ENCODE peak calls at places on chromosomes 2 and 18, in ten cellular contexts. K is stimulated activated CD4-positive, alpha-beta T cell treated with anti-CD3 and anti-CD28 coated beads, Interleukin-15, amount 100 ng/mL, for 1 hour; G is AG08395; R is fibroblast of the conjunctiva; Z is NT2/D1; F is endothelial cell; Y is progenitor cell of endocrine pancreas; I is PC-9; A is sciatic nerve; H is OCI-M1. X is an unnamed sample.

GRCh38 chr2:219426534-219427136 is 8.0 kb upstream of the SPEG start:
- DNase-seq in Z (no peak), F (no peak), I (no peak), Y (no peak), R (no peak), K (no peak), G (no peak), A (no peak), H (no peak), X (no peak)

GRCh38 chr2:98869868-98870267 is 66.2 kb downstream of the CRACDL start:
- DNase-seq in K (no peak), Y (no peak), Z (no peak), G (no peak), F (no peak), I (peak; percentile 90), A (no peak), R (no peak), H (no peak), X (peak; percentile 74)

GRCh38 chr2:176129013-176129796 is at the start of gene HOXD8:
- DNase-seq in R (no peak), A (peak; percentile 78), Z (no peak), Y (no peak), G (peak; percentile 71), K (no peak), F (peak; percentile 74), H (no peak), I (peak; percentile 39), X (peak; percentile 19)

GRCh38 chr2:19876751-19877150 is 25.0 kb downstream of the TTC32 start:
- DNase-seq in I (no peak), G (no peak), H (no peak), K (no peak), F (no peak), A (no peak), Z (no peak), R (no peak), Y (no peak), X (no peak)

GRCh38 chr2:16394986-16395550 is 270.6 kb downstream of the CYRIA start:
- DNase-seq in A (no peak), G (no peak), Y (no peak), H (no peak), I (no peak), K (no peak), Z (no peak), R (no peak), F (no peak), X (no peak)

GRCh38 chr2:164911832-164912231 is 43.5 kb downstream of the SLC38A11 start:
- DNase-seq in K (no peak), R (no peak), F (no peak), G (no peak), A (no peak), H (no peak), I (no peak), Y (no peak), Z (no peak), X (peak; percentile 85)

GRCh38 chr18:31624892-31625640 is 33.4 kb downstream of the TTR start:
- DNase-seq in K (no peak), I (no peak), G (no peak), Y (no peak), H (peak; percentile 66), R (no peak), A (no peak), F (no peak), Z (no peak), X (no peak)

GRCh38 chr2:105143467-105144127 is 97.9 kb upstream of the GPR45 start:
- DNase-seq in F (peak; percentile 22), Y (peak; percentile 43), R (no peak), Z (no peak), I (no peak), A (no peak), G (no peak), K (peak; percentile 12), H (no peak), X (peak; percentile 75)

GRCh38 chr18:10142496-10143160 is 228.8 kb downstream of the VAPA start:
- DNase-seq in Z (no peak), H (no peak), G (peak; percentile 84), F (no peak), I (no peak), K (no peak), A (no peak), R (no peak), Y (no peak), X (no peak)

GRCh38 chr18:11324956-11325873 is 175.8 kb upstream of the PIEZO2 start:
- DNase-seq in K (no peak), Y (no peak), G (peak; percentile 65), F (no peak), I (no peak), A (no peak), Z (no peak), R (peak; percentile 46), H (peak; percentile 44), X (no peak)

GRCh38 chr2:239164281-239164871 is 236.4 kb downstream of the HDAC4 start:
- DNase-seq in Z (no peak), H (no peak), I (no peak), R (no peak), F (no peak), K (no peak), Y (no peak), A (peak; percentile 48), G (no peak), X (peak; percentile 13)

GRCh38 chr18:13446581-13447470 is 228.3 kb downstream of the LDLRAD4 start:
- DNase-seq in R (no peak), I (no peak), K (no peak), G (no peak), F (no peak), Z (no peak), H (no peak), Y (no peak), A (no peak), X (no peak)

GRCh38 chr2:157732596-157732995 is 103.9 kb upstream of the ACVR1C start:
- DNase-seq in I (no peak), Z (no peak), Y (no peak), H (no peak), A (no peak), R (no peak), F (no peak), K (no peak), G (peak; percentile 18), X (no peak)

GRCh38 chr2:11446733-11447248 is 19.2 kb downstream of the E2F6 start:
- DNase-seq in I (peak; percentile 23), Y (peak; percentile 56), Z (peak; percentile 71), F (peak; percentile 75), A (peak; percentile 63), G (peak; percentile 77), K (no peak), R (peak; percentile 55), H (peak; percentile 59), X (peak; percentile 74)

GRCh38 chr2:145055651-145056050 is 535.7 kb upstream of the ZEB2 start:
- DNase-seq in G (no peak), K (no peak), F (no peak), I (no peak), R (no peak), Z (no peak), H (no peak), A (no peak), Y (no peak), X (peak; percentile 67)

GRCh38 chr2:238158807-238159539 is at the start of gene ERFE:
- DNase-seq in A (no peak), R (no peak), G (peak; percentile 75), I (peak; percentile 78), H (peak; percentile 81), K (peak; percentile 43), Y (peak; percentile 53), F (peak; percentile 76), Z (peak; percentile 50), X (peak; percentile 42)

GRCh38 chr2:85958731-85959130 is 69.9 kb upstream of the ST3GAL5 start:
- DNase-seq in F (no peak), G (no peak), K (no peak), I (no peak), H (no peak), Z (no peak), Y (no peak), A (no peak), R (no peak), X (no peak)

GRCh38 chr2:127511917-127512316 is 14.4 kb downstream of the IWS1 start:
- DNase-seq in G (no peak), I (no peak), A (no peak), R (no peak), H (peak; percentile 31), K (no peak), Y (no peak), Z (no peak), F (no peak), X (no peak)

GRCh38 chr2:53033416-53033815 is 734.2 kb upstream of the CHAC2 start:
- DNase-seq in R (no peak), A (no peak), F (no peak), G (no peak), Z (no peak), K (no peak), H (no peak), Y (no peak), I (no peak), X (no peak)

GRCh38 chr2:230873670-230874401 is 9.1 kb downstream of the ITM2C start:
- DNase-seq in G (no peak), Y (no peak), K (no peak), A (no peak), H (no peak), I (no peak), F (no peak), Z (no peak), R (no peak), X (no peak)

GRCh38 chr2:122191331-122191730 is 435.9 kb downstream of the TSN start:
- DNase-seq in A (no peak), R (no peak), H (peak; percentile 83), F (peak; percentile 55), G (peak; percentile 32), K (no peak), Y (peak; percentile 19), Z (peak; percentile 47), I (peak; percentile 3), X (peak; percentile 13)